ENCODE peak calls at places on chromosome 6, in ten cellular contexts. One of them, this sample, is unnamed.
A peak's percentile ranks its signal among the peaks of the same experiment; 100 is the strongest.

GRCh38 chr6:2784061-2784460 is 18.9 kb downstream of the WRNIP1 start:
- DNase-seq in COR-L47: no peak
- DNase-seq in ELF-1: no peak
- DNase-seq in neural progenitor cell: no peak
- DNase-seq in esophagus squamous epithelium: no peak
- DNase-seq in DMS153: no peak
- DNase-seq in substantia nigra: no peak
- DNase-seq in fibroblast of the conjunctiva: no peak
- DNase-seq in colonic mucosa: no peak
- DNase-seq in fibroblast of gingiva: no peak
- DNase-seq in this sample: no peak

GRCh38 chr6:776394-777041 is 83.6 kb upstream of the EXOC2 start:
- DNase-seq in substantia nigra: no peak
- DNase-seq in fibroblast of gingiva: no peak
- DNase-seq in ELF-1: no peak
- DNase-seq in esophagus squamous epithelium: no peak
- DNase-seq in neural progenitor cell: no peak
- DNase-seq in colonic mucosa: no peak
- DNase-seq in COR-L47: no peak
- DNase-seq in DMS153: no peak
- DNase-seq in fibroblast of the conjunctiva: no peak
- DNase-seq in this sample: no peak

GRCh38 chr6:64217721-64218603 is 582.4 kb downstream of the PHF3 start:
- DNase-seq in ELF-1: no peak
- DNase-seq in COR-L47: no peak
- DNase-seq in fibroblast of the conjunctiva: no peak
- DNase-seq in esophagus squamous epithelium: no peak
- DNase-seq in fibroblast of gingiva: peak; percentile 1
- DNase-seq in colonic mucosa: no peak
- DNase-seq in DMS153: no peak
- DNase-seq in substantia nigra: no peak
- DNase-seq in neural progenitor cell: no peak
- DNase-seq in this sample: peak; percentile 21

GRCh38 chr6:48057611-48058010 is 53.4 kb downstream of the PTCHD4 start:
- DNase-seq in ELF-1: no peak
- DNase-seq in neural progenitor cell: no peak
- DNase-seq in COR-L47: no peak
- DNase-seq in substantia nigra: no peak
- DNase-seq in esophagus squamous epithelium: no peak
- DNase-seq in colonic mucosa: no peak
- DNase-seq in DMS153: no peak
- DNase-seq in fibroblast of the conjunctiva: no peak
- DNase-seq in fibroblast of gingiva: no peak
- DNase-seq in this sample: no peak

GRCh38 chr6:101597711-101598110 is 204.2 kb downstream of the GRIK2 start:
- DNase-seq in COR-L47: no peak
- DNase-seq in substantia nigra: no peak
- DNase-seq in esophagus squamous epithelium: no peak
- DNase-seq in neural progenitor cell: peak; percentile 11
- DNase-seq in colonic mucosa: no peak
- DNase-seq in fibroblast of gingiva: no peak
- DNase-seq in ELF-1: no peak
- DNase-seq in fibroblast of the conjunctiva: no peak
- DNase-seq in DMS153: no peak
- DNase-seq in this sample: peak; percentile 37

GRCh38 chr6:145734486-145735355 is 599 bp downstream of the EPM2A start:
- DNase-seq in neural progenitor cell: peak; percentile 95
- DNase-seq in colonic mucosa: peak; percentile 90
- DNase-seq in DMS153: peak; percentile 87
- DNase-seq in ELF-1: peak; percentile 95
- DNase-seq in esophagus squamous epithelium: peak; percentile 28
- DNase-seq in fibroblast of the conjunctiva: peak; percentile 87
- DNase-seq in COR-L47: peak; percentile 56
- DNase-seq in fibroblast of gingiva: peak; percentile 91
- DNase-seq in substantia nigra: peak; percentile 78
- DNase-seq in this sample: peak; percentile 96

GRCh38 chr6:71299541-71300470 is 11.2 kb downstream of the OGFRL1 start:
- DNase-seq in fibroblast of the conjunctiva: no peak
- DNase-seq in ELF-1: no peak
- DNase-seq in esophagus squamous epithelium: no peak
- DNase-seq in COR-L47: no peak
- DNase-seq in fibroblast of gingiva: peak; percentile 58
- DNase-seq in colonic mucosa: no peak
- DNase-seq in substantia nigra: no peak
- DNase-seq in DMS153: no peak
- DNase-seq in neural progenitor cell: no peak
- DNase-seq in this sample: peak; percentile 78

GRCh38 chr6:126904176-126904575 is 214.3 kb upstream of the RSPO3 start:
- DNase-seq in fibroblast of gingiva: no peak
- DNase-seq in ELF-1: no peak
- DNase-seq in colonic mucosa: no peak
- DNase-seq in substantia nigra: no peak
- DNase-seq in neural progenitor cell: no peak
- DNase-seq in DMS153: no peak
- DNase-seq in esophagus squamous epithelium: no peak
- DNase-seq in fibroblast of the conjunctiva: no peak
- DNase-seq in COR-L47: no peak
- DNase-seq in this sample: no peak

GRCh38 chr6:17987576-17988421 is at the start of gene KIF13A:
- DNase-seq in fibroblast of the conjunctiva: no peak
- DNase-seq in esophagus squamous epithelium: peak; percentile 8
- DNase-seq in ELF-1: peak; percentile 61
- DNase-seq in fibroblast of gingiva: peak; percentile 72
- DNase-seq in neural progenitor cell: peak; percentile 81
- DNase-seq in DMS153: peak; percentile 50
- DNase-seq in colonic mucosa: peak; percentile 77
- DNase-seq in substantia nigra: peak; percentile 57
- DNase-seq in COR-L47: peak; percentile 50
- DNase-seq in this sample: peak; percentile 58

GRCh38 chr6:143805832-143806281 is 37.3 kb upstream of the LTV1 start:
- DNase-seq in fibroblast of gingiva: peak; percentile 65
- DNase-seq in esophagus squamous epithelium: no peak
- DNase-seq in DMS153: no peak
- DNase-seq in substantia nigra: no peak
- DNase-seq in COR-L47: no peak
- DNase-seq in ELF-1: no peak
- DNase-seq in colonic mucosa: no peak
- DNase-seq in neural progenitor cell: no peak
- DNase-seq in fibroblast of the conjunctiva: peak; percentile 36
- DNase-seq in this sample: no peak

GRCh38 chr6:140609321-140609720 is 1234.9 kb upstream of the CITED2 start:
- DNase-seq in colonic mucosa: no peak
- DNase-seq in fibroblast of gingiva: no peak
- DNase-seq in ELF-1: no peak
- DNase-seq in fibroblast of the conjunctiva: no peak
- DNase-seq in esophagus squamous epithelium: no peak
- DNase-seq in substantia nigra: no peak
- DNase-seq in neural progenitor cell: no peak
- DNase-seq in DMS153: no peak
- DNase-seq in COR-L47: no peak
- DNase-seq in this sample: no peak

GRCh38 chr6:15444081-15444731 is 198.3 kb downstream of the JARID2 start:
- DNase-seq in fibroblast of gingiva: peak; percentile 18
- DNase-seq in DMS153: no peak
- DNase-seq in fibroblast of the conjunctiva: no peak
- DNase-seq in substantia nigra: peak; percentile 12
- DNase-seq in ELF-1: no peak
- DNase-seq in esophagus squamous epithelium: no peak
- DNase-seq in neural progenitor cell: no peak
- DNase-seq in colonic mucosa: no peak
- DNase-seq in COR-L47: no peak
- DNase-seq in this sample: no peak

GRCh38 chr6:154721460-154721859 is 11.8 kb upstream of the SCAF8 start:
- DNase-seq in ELF-1: no peak
- DNase-seq in esophagus squamous epithelium: no peak
- DNase-seq in fibroblast of the conjunctiva: no peak
- DNase-seq in substantia nigra: no peak
- DNase-seq in colonic mucosa: no peak
- DNase-seq in fibroblast of gingiva: no peak
- DNase-seq in COR-L47: no peak
- DNase-seq in neural progenitor cell: no peak
- DNase-seq in DMS153: no peak
- DNase-seq in this sample: no peak

GRCh38 chr6:72966628-72967280 is 258.5 kb downstream of the KHDC1L start:
- DNase-seq in esophagus squamous epithelium: no peak
- DNase-seq in fibroblast of the conjunctiva: peak; percentile 21
- DNase-seq in neural progenitor cell: no peak
- DNase-seq in COR-L47: no peak
- DNase-seq in DMS153: no peak
- DNase-seq in ELF-1: no peak
- DNase-seq in fibroblast of gingiva: peak; percentile 38
- DNase-seq in colonic mucosa: no peak
- DNase-seq in substantia nigra: no peak
- DNase-seq in this sample: no peak

GRCh38 chr6:22147983-22148797 is 148.6 kb downstream of the PRL start:
- DNase-seq in DMS153: peak; percentile 71
- DNase-seq in fibroblast of the conjunctiva: peak; percentile 39
- DNase-seq in substantia nigra: no peak
- DNase-seq in neural progenitor cell: peak; percentile 31
- DNase-seq in fibroblast of gingiva: peak; percentile 80
- DNase-seq in esophagus squamous epithelium: no peak
- DNase-seq in ELF-1: no peak
- DNase-seq in colonic mucosa: peak; percentile 21
- DNase-seq in COR-L47: peak; percentile 34
- DNase-seq in this sample: no peak

GRCh38 chr6:82017316-82017715 is 230.2 kb downstream of the IBTK start:
- DNase-seq in fibroblast of gingiva: peak; percentile 98
- DNase-seq in fibroblast of the conjunctiva: peak; percentile 94
- DNase-seq in DMS153: peak; percentile 63
- DNase-seq in substantia nigra: no peak
- DNase-seq in ELF-1: no peak
- DNase-seq in COR-L47: no peak
- DNase-seq in esophagus squamous epithelium: no peak
- DNase-seq in neural progenitor cell: peak; percentile 39
- DNase-seq in colonic mucosa: no peak
- DNase-seq in this sample: peak; percentile 86

GRCh38 chr6:36682328-36683144 is 4.0 kb downstream of the CDKN1A start:
- DNase-seq in COR-L47: peak; percentile 97
- DNase-seq in neural progenitor cell: no peak
- DNase-seq in colonic mucosa: peak; percentile 86
- DNase-seq in fibroblast of gingiva: no peak
- DNase-seq in esophagus squamous epithelium: no peak
- DNase-seq in fibroblast of the conjunctiva: no peak
- DNase-seq in DMS153: peak; percentile 87
- DNase-seq in substantia nigra: no peak
- DNase-seq in ELF-1: peak; percentile 38
- DNase-seq in this sample: peak; percentile 53

GRCh38 chr6:33419580-33420492 is at the start of gene SYNGAP1:
- DNase-seq in COR-L47: peak; percentile 30
- DNase-seq in fibroblast of gingiva: peak; percentile 68
- DNase-seq in fibroblast of the conjunctiva: peak; percentile 49
- DNase-seq in esophagus squamous epithelium: no peak
- DNase-seq in neural progenitor cell: peak; percentile 78
- DNase-seq in colonic mucosa: no peak
- DNase-seq in DMS153: no peak
- DNase-seq in substantia nigra: no peak
- DNase-seq in ELF-1: peak; percentile 53
- DNase-seq in this sample: peak; percentile 71

GRCh38 chr6:119313937-119314893 is 35.3 kb downstream of the MAN1A1 start:
- DNase-seq in ELF-1: no peak
- DNase-seq in fibroblast of gingiva: no peak
- DNase-seq in DMS153: no peak
- DNase-seq in COR-L47: no peak
- DNase-seq in fibroblast of the conjunctiva: no peak
- DNase-seq in colonic mucosa: no peak
- DNase-seq in neural progenitor cell: no peak
- DNase-seq in substantia nigra: no peak
- DNase-seq in esophagus squamous epithelium: no peak
- DNase-seq in this sample: no peak

GRCh38 chr6:89792881-89793280 is 26.7 kb downstream of the MDN1 start:
- DNase-seq in fibroblast of the conjunctiva: no peak
- DNase-seq in fibroblast of gingiva: peak; percentile 13
- DNase-seq in substantia nigra: no peak
- DNase-seq in DMS153: peak; percentile 22
- DNase-seq in COR-L47: peak; percentile 6
- DNase-seq in colonic mucosa: no peak
- DNase-seq in neural progenitor cell: peak; percentile 37
- DNase-seq in ELF-1: peak; percentile 34
- DNase-seq in esophagus squamous epithelium: no peak
- DNase-seq in this sample: peak; percentile 83

GRCh38 chr6:135953800-135954199 is 102.3 kb downstream of the PDE7B start:
- DNase-seq in COR-L47: no peak
- DNase-seq in fibroblast of the conjunctiva: no peak
- DNase-seq in ELF-1: no peak
- DNase-seq in substantia nigra: no peak
- DNase-seq in DMS153: no peak
- DNase-seq in fibroblast of gingiva: no peak
- DNase-seq in colonic mucosa: no peak
- DNase-seq in esophagus squamous epithelium: no peak
- DNase-seq in neural progenitor cell: no peak
- DNase-seq in this sample: no peak

GRCh38 chr6:139765825-139766285 is 391.4 kb upstream of the CITED2 start:
- DNase-seq in COR-L47: no peak
- DNase-seq in fibroblast of gingiva: no peak
- DNase-seq in ELF-1: no peak
- DNase-seq in fibroblast of the conjunctiva: no peak
- DNase-seq in colonic mucosa: no peak
- DNase-seq in DMS153: no peak
- DNase-seq in esophagus squamous epithelium: no peak
- DNase-seq in neural progenitor cell: no peak
- DNase-seq in substantia nigra: no peak
- DNase-seq in this sample: peak; percentile 57

GRCh38 chr6:75430631-75431345 is 62.8 kb downstream of the FILIP1 start:
- DNase-seq in fibroblast of the conjunctiva: no peak
- DNase-seq in neural progenitor cell: no peak
- DNase-seq in COR-L47: no peak
- DNase-seq in ELF-1: no peak
- DNase-seq in substantia nigra: no peak
- DNase-seq in esophagus squamous epithelium: no peak
- DNase-seq in fibroblast of gingiva: no peak
- DNase-seq in DMS153: no peak
- DNase-seq in colonic mucosa: no peak
- DNase-seq in this sample: no peak

GRCh38 chr6:2581611-2582010 is 169.1 kb downstream of the MYLK4 start:
- DNase-seq in DMS153: no peak
- DNase-seq in fibroblast of gingiva: no peak
- DNase-seq in fibroblast of the conjunctiva: no peak
- DNase-seq in ELF-1: no peak
- DNase-seq in colonic mucosa: no peak
- DNase-seq in esophagus squamous epithelium: no peak
- DNase-seq in substantia nigra: no peak
- DNase-seq in COR-L47: no peak
- DNase-seq in neural progenitor cell: no peak
- DNase-seq in this sample: peak; percentile 60

GRCh38 chr6:17491416-17492142 is 98.2 kb downstream of the CAP2 start:
- DNase-seq in fibroblast of gingiva: no peak
- DNase-seq in colonic mucosa: no peak
- DNase-seq in neural progenitor cell: no peak
- DNase-seq in substantia nigra: no peak
- DNase-seq in COR-L47: no peak
- DNase-seq in esophagus squamous epithelium: no peak
- DNase-seq in ELF-1: no peak
- DNase-seq in DMS153: no peak
- DNase-seq in fibroblast of the conjunctiva: no peak
- DNase-seq in this sample: no peak

GRCh38 chr6:113856011-113856551 is 1.1 kb upstream of the MARCKS start:
- DNase-seq in fibroblast of the conjunctiva: no peak
- DNase-seq in colonic mucosa: peak; percentile 51
- DNase-seq in substantia nigra: no peak
- DNase-seq in fibroblast of gingiva: peak; percentile 55
- DNase-seq in ELF-1: peak; percentile 53
- DNase-seq in COR-L47: peak; percentile 7
- DNase-seq in DMS153: peak; percentile 37
- DNase-seq in neural progenitor cell: peak; percentile 53
- DNase-seq in esophagus squamous epithelium: no peak
- DNase-seq in this sample: peak; percentile 63